ENCODE peak calls at places on chromosomes 5 and 9, in nine cellular contexts. V is SW 1271; L is NCI-H1105 treated with DMSO at 0.1 percent for 48 hours; B is astrocyte of the spinal cord; R is germinal center; H is Right ventricle myocardium superior; Z is stimulated activated CD4-positive, alpha-beta T cell treated with anti-CD3 and anti-CD28 coated beads, Interleukin-12 subunit alpha, Interleukin-12 subunit beta, amount 100 ng/mL, for 4 hours; A is sigmoid colon; G is T-helper 2 cell. X is an unnamed sample.

GRCh38 chr5:166618555-166618954 is 1672.9 kb upstream of the WWC1 start:
- DNase-seq in V (no peak), L (peak; percentile 32), B (no peak), R (no peak), H (no peak), Z (no peak), A (no peak), G (no peak), X (no peak)

GRCh38 chr9:133371261-133371711 is 4.6 kb downstream of the SURF4 start:
- DNase-seq in V (no peak), L (no peak), B (peak; percentile 22), R (no peak), H (no peak), Z (peak; percentile 63), A (no peak), G (no peak), X (no peak)

GRCh38 chr9:133349965-133350624 is 2.1 kb downstream of the RPL7A start:
- DNase-seq in V (no peak), L (no peak), B (no peak), R (no peak), H (no peak), Z (no peak), A (no peak), G (no peak), X (peak; percentile 27)

GRCh38 chr5:174364676-174365075 is 319.2 kb downstream of the NSG2 start:
- DNase-seq in V (no peak), L (no peak), B (no peak), R (no peak), H (no peak), Z (no peak), A (no peak), G (no peak), X (no peak)

GRCh38 chr5:93677344-93678021 is 63.9 kb downstream of the POU5F2 start:
- DNase-seq in V (peak; percentile 18), L (peak; percentile 87), B (peak; percentile 96), R (no peak), H (peak; percentile 66), Z (no peak), A (no peak), G (no peak), X (peak; percentile 87)

GRCh38 chr9:136339173-136339957 is 12.0 kb downstream of the GPSM1 start:
- DNase-seq in V (peak; percentile 57), L (no peak), B (peak; percentile 59), R (peak; percentile 45), H (peak; percentile 87), Z (no peak), A (no peak), G (no peak), X (no peak)

GRCh38 chr9:101458955-101459631 is 23.5 kb upstream of the ALDOB start:
- DNase-seq in V (peak; percentile 67), L (peak; percentile 76), B (peak; percentile 88), R (peak; percentile 31), H (no peak), Z (no peak), A (no peak), G (no peak), X (no peak)

GRCh38 chr9:137108608-137109249 is 5.8 kb downstream of the DPP7 start:
- DNase-seq in V (no peak), L (no peak), B (no peak), R (no peak), H (no peak), Z (no peak), A (peak; percentile 57), G (no peak), X (no peak)

GRCh38 chr5:174990909-174991308 is 266.5 kb downstream of the MSX2 start:
- DNase-seq in V (no peak), L (no peak), B (no peak), R (no peak), H (peak; percentile 54), Z (no peak), A (no peak), G (no peak), X (no peak)

GRCh38 chr9:76044420-76044819 is 153.9 kb downstream of the PCSK5 start:
- DNase-seq in V (no peak), L (no peak), B (peak; percentile 16), R (no peak), H (no peak), Z (no peak), A (no peak), G (no peak), X (no peak)

GRCh38 chr5:165525268-165525667 is 2019.8 kb downstream of the MAT2B start:
- DNase-seq in V (peak; percentile 19), L (no peak), B (peak; percentile 63), R (no peak), H (no peak), Z (no peak), A (no peak), G (no peak), X (no peak)

GRCh38 chr9:98227883-98228282 is 27.6 kb downstream of the TBC1D2 start:
- DNase-seq in V (no peak), L (no peak), B (no peak), R (no peak), H (no peak), Z (no peak), A (peak; percentile 21), G (no peak), X (no peak)

GRCh38 chr9:98091735-98092632 is 27.0 kb downstream of the TRIM14 start:
- DNase-seq in V (no peak), L (no peak), B (no peak), R (no peak), H (no peak), Z (no peak), A (no peak), G (no peak), X (no peak)

GRCh38 chr5:97224112-97224750 is 41.2 kb upstream of the RIOK2 start:
- DNase-seq in V (no peak), L (no peak), B (peak; percentile 32), R (no peak), H (no peak), Z (no peak), A (no peak), G (no peak), X (no peak)

GRCh38 chr5:171975262-171975876 is 31.1 kb downstream of the FBXW11 start:
- DNase-seq in V (no peak), L (no peak), B (peak; percentile 76), R (no peak), H (no peak), Z (no peak), A (no peak), G (no peak), X (no peak)

GRCh38 chr9:127612993-127613954 is 1.2 kb downstream of the STXBP1 start:
- DNase-seq in V (peak; percentile 37), L (peak; percentile 45), B (peak; percentile 59), R (no peak), H (peak; percentile 89), Z (peak; percentile 19), A (peak; percentile 91), G (peak; percentile 10), X (peak; percentile 92)